ENCODE peak calls at places on chromosomes 5 and 9, in seven cellular contexts. E is WERI-Rb-1; Z is GM19239; P is CD8-positive, alpha-beta T cell; I is ovary; J is frontal cortex; U is iris pigment epithelial cell. H is an unnamed sample.

GRCh38 chr5:959581-960531 is 48.7 kb upstream of the NKD2 start:
- DNase-seq in E (no peak), Z (no peak), P (no peak), I (no peak), J (no peak), U (no peak), H (peak)

GRCh38 chr9:113566712-113567071 is 103.2 kb downstream of the RGS3 start:
- DNase-seq in E (no peak), Z (no peak), P (no peak), I (peak), J (no peak), U (no peak), H (peak)

GRCh38 chr9:79185866-79186265 is 385.9 kb upstream of the TLE4 start:
- DNase-seq in E (no peak), Z (no peak), P (no peak), I (no peak), J (no peak), U (peak), H (no peak)

GRCh38 chr5:74201334-74202081 is 439.0 kb downstream of the ENC1 start:
- DNase-seq in E (no peak), Z (peak), P (no peak), I (no peak), J (no peak), U (peak), H (peak)

GRCh38 chr5:151492729-151493128 is 45.3 kb downstream of the SLC36A1 start:
- DNase-seq in E (no peak), Z (no peak), P (no peak), I (no peak), J (no peak), U (peak), H (no peak)

GRCh38 chr5:5192681-5193080 is 52.6 kb downstream of the ADAMTS16 start:
- DNase-seq in E (no peak), Z (no peak), P (no peak), I (no peak), J (no peak), U (no peak), H (no peak)

GRCh38 chr5:123718238-123718637 is 206.3 kb downstream of the CSNK1G3 start:
- DNase-seq in E (no peak), Z (no peak), P (no peak), I (no peak), J (no peak), U (no peak), H (no peak)

GRCh38 chr9:95641591-95641990 is 124.8 kb upstream of the PTCH1 start:
- DNase-seq in E (no peak), Z (no peak), P (no peak), I (no peak), J (no peak), U (peak), H (no peak)

GRCh38 chr9:127942152-127943010 is 4.7 kb upstream of the DPM2 start:
- DNase-seq in E (peak), Z (peak), P (no peak), I (peak), J (no peak), U (peak), H (no peak)

GRCh38 chr5:3912790-3913189 is 317.2 kb downstream of the IRX1 start:
- DNase-seq in E (no peak), Z (no peak), P (no peak), I (no peak), J (no peak), U (no peak), H (no peak)

GRCh38 chr9:121769939-121770338 is 118.5 kb downstream of the DAB2IP start:
- DNase-seq in E (no peak), Z (no peak), P (no peak), I (peak), J (no peak), U (no peak), H (no peak)

GRCh38 chr5:28165116-28165515 is 1126.7 kb upstream of the CDH9 start:
- DNase-seq in E (no peak), Z (no peak), P (no peak), I (no peak), J (no peak), U (peak), H (no peak)

GRCh38 chr5:177163500-177163899 is 29.9 kb downstream of the NSD1 start:
- DNase-seq in E (no peak), Z (no peak), P (no peak), I (no peak), J (no peak), U (no peak), H (no peak)

GRCh38 chr9:13845460-13845859 is 468.5 kb downstream of the NFIB start:
- DNase-seq in E (no peak), Z (no peak), P (no peak), I (no peak), J (no peak), U (peak), H (no peak)

GRCh38 chr9:42388146-42388690 is 204.8 kb downstream of the SPATA31A6 start:
- DNase-seq in E (no peak), Z (no peak), P (no peak), I (no peak), J (peak), U (no peak), H (no peak)

GRCh38 chr5:75712091-75712490 is 5.1 kb downstream of the POC5 start:
- DNase-seq in E (no peak), Z (no peak), P (no peak), I (no peak), J (no peak), U (no peak), H (no peak)

GRCh38 chr9:97593960-97594359 is 39.2 kb downstream of the TSTD2 start:
- DNase-seq in E (no peak), Z (no peak), P (no peak), I (no peak), J (no peak), U (no peak), H (no peak)

GRCh38 chr5:33501899-33502298 is 61.1 kb downstream of the TARS1 start:
- DNase-seq in E (no peak), Z (no peak), P (no peak), I (no peak), J (no peak), U (no peak), H (no peak)

GRCh38 chr9:82320566-82320965 is 332.0 kb downstream of the SPATA31D1 start:
- DNase-seq in E (no peak), Z (no peak), P (no peak), I (no peak), J (no peak), U (peak), H (no peak)

GRCh38 chr5:138597660-138598400 is 22.6 kb upstream of the HSPA9 start:
- DNase-seq in E (no peak), Z (no peak), P (no peak), I (no peak), J (no peak), U (peak), H (no peak)

GRCh38 chr9:107637421-107638420 is 148.2 kb upstream of the KLF4 start:
- DNase-seq in E (peak), Z (peak), P (no peak), I (peak), J (peak), U (peak), H (peak)

GRCh38 chr5:83034036-83034435 is 43.2 kb downstream of the TMEM167A start:
- DNase-seq in E (no peak), Z (no peak), P (no peak), I (no peak), J (no peak), U (no peak), H (no peak)

GRCh38 chr9:101455656-101456235 is 20.2 kb upstream of the ALDOB start:
- DNase-seq in E (no peak), Z (no peak), P (no peak), I (no peak), J (no peak), U (no peak), H (no peak)

GRCh38 chr9:115034801-115035200 is 83.2 kb downstream of the TNC start:
- DNase-seq in E (no peak), Z (no peak), P (no peak), I (no peak), J (no peak), U (peak), H (no peak)

GRCh38 chr9:89655990-89656657 is 51.3 kb downstream of the GADD45G start:
- DNase-seq in E (no peak), Z (no peak), P (no peak), I (peak), J (no peak), U (no peak), H (peak)

GRCh38 chr5:84724683-84725082 is 340.0 kb upstream of the EDIL3 start:
- DNase-seq in E (no peak), Z (no peak), P (no peak), I (no peak), J (no peak), U (peak), H (no peak)

GRCh38 chr9:121700165-121700830 is 48.9 kb downstream of the DAB2IP start:
- DNase-seq in E (peak), Z (no peak), P (no peak), I (peak), J (no peak), U (peak), H (peak)

GRCh38 chr9:116795859-116796258 is 108.8 kb downstream of the TRIM32 start:
- DNase-seq in E (peak), Z (no peak), P (no peak), I (no peak), J (no peak), U (no peak), H (no peak)

GRCh38 chr9:136808075-136808780 is 480 bp downstream of the RABL6 start:
- DNase-seq in E (no peak), Z (no peak), P (peak), I (no peak), J (no peak), U (peak), H (no peak)

GRCh38 chr9:134493471-134494272 is 147.9 kb upstream of the COL5A1 start:
- DNase-seq in E (no peak), Z (no peak), P (no peak), I (no peak), J (no peak), U (no peak), H (peak)

GRCh38 chr5:176887252-176887849 is 11.8 kb downstream of the HK3 start:
- DNase-seq in E (no peak), Z (no peak), P (no peak), I (no peak), J (no peak), U (no peak), H (no peak)